ENCODE peak calls at places on chromosomes 5 and 9, in nine cellular contexts. F is renal cortical epithelial cell, N is NAMALWA, T is MM.1S, I is heart left ventricle, S is activated T-helper 1 cell treated with Interleukin-2 at 50 U/mL for 16 hours, X is A172, G is HT-29, K is cerebellum. E is an unnamed sample.

GRCh38 chr5:73911761-73912393 is 285.9 kb downstream of the ARHGEF28 start:
- DNase-seq in F (no peak), K (no peak), N (no peak), G (no peak), S (no peak), T (peak), I (no peak), X (no peak), E (no peak)

GRCh38 chr9:35923927-35924763 is 14.9 kb downstream of the SPAAR start:
- DNase-seq in F (peak), I (no peak), X (peak), G (no peak), N (no peak), S (no peak), T (peak), K (no peak), E (no peak)

GRCh38 chr9:4833781-4834560 is 41.2 kb downstream of the RCL1 start:
- DNase-seq in K (no peak), S (no peak), T (no peak), N (no peak), F (no peak), I (no peak), X (peak), G (no peak), E (no peak)

GRCh38 chr5:159208508-159209437 is 580 bp downstream of the RNF145 start:
- DNase-seq in F (no peak), X (no peak), T (no peak), I (peak), G (peak), S (no peak), N (peak), K (peak), E (peak)

GRCh38 chr5:156042726-156043125 is 284.2 kb upstream of the SGCD start:
- DNase-seq in X (no peak), K (no peak), I (no peak), F (no peak), T (no peak), S (no peak), G (no peak), N (no peak), E (no peak)

GRCh38 chr9:95815153-95815552 is 60.3 kb upstream of the ERCC6L2 start:
- DNase-seq in G (no peak), N (no peak), K (no peak), I (no peak), X (peak), T (no peak), S (no peak), F (peak), E (no peak)

GRCh38 chr5:80372780-80373179 is 35.1 kb upstream of the ZFYVE16 start:
- DNase-seq in F (no peak), N (no peak), I (no peak), T (no peak), G (no peak), K (no peak), X (no peak), S (no peak), E (no peak)

GRCh38 chr9:77806697-77807096 is 158.6 kb upstream of the GNA14 start:
- DNase-seq in T (no peak), N (no peak), F (no peak), K (no peak), I (no peak), X (no peak), S (no peak), G (no peak), E (no peak)

GRCh38 chr9:133461975-133462374 is 2.2 kb downstream of the CACFD1 start:
- DNase-seq in T (peak), F (no peak), I (no peak), X (no peak), S (no peak), K (peak), G (no peak), N (no peak), E (peak)

GRCh38 chr5:37478495-37478894 is 99.4 kb downstream of the WDR70 start:
- DNase-seq in S (no peak), I (no peak), G (no peak), F (no peak), T (no peak), N (no peak), K (no peak), X (no peak), E (no peak)

GRCh38 chr5:121108725-121109124 is 644.6 kb downstream of the PRR16 start:
- DNase-seq in F (no peak), N (no peak), X (peak), S (no peak), I (no peak), K (no peak), T (no peak), G (no peak), E (no peak)

GRCh38 chr5:143154495-143155375 is 248.8 kb downstream of the NR3C1 start:
- DNase-seq in I (no peak), G (no peak), S (no peak), T (no peak), X (peak), N (no peak), K (no peak), F (peak), E (no peak)

GRCh38 chr5:181217805-181218065 is 5.3 kb upstream of the TRIM41 start:
- DNase-seq in S (no peak), I (no peak), F (peak), X (no peak), N (peak), G (no peak), T (peak), K (peak), E (peak)

GRCh38 chr9:114301798-114302565 is 20.9 kb upstream of the ORM1 start:
- DNase-seq in K (no peak), T (no peak), X (no peak), F (no peak), N (no peak), I (no peak), S (no peak), G (no peak), E (no peak)

GRCh38 chr9:93819905-93820304 is 135.2 kb downstream of the BARX1 start:
- DNase-seq in F (no peak), K (no peak), X (no peak), I (no peak), S (no peak), T (no peak), N (no peak), G (no peak), E (no peak)

GRCh38 chr5:82384025-82384750 is 106.0 kb upstream of the RPS23 start:
- DNase-seq in F (no peak), N (no peak), S (no peak), T (no peak), G (no peak), I (no peak), K (no peak), X (no peak), E (no peak)

GRCh38 chr5:59275537-59276276 is 617.8 kb downstream of the PDE4D start:
- DNase-seq in T (no peak), F (peak), S (no peak), X (peak), I (peak), N (peak), G (peak), K (no peak), E (peak)

GRCh38 chr9:130234340-130235260 is 31.0 kb upstream of the HMCN2 start:
- DNase-seq in S (no peak), N (no peak), X (no peak), T (no peak), K (no peak), I (no peak), F (peak), G (no peak), E (peak)

GRCh38 chr9:34599546-34599945 is 10.0 kb upstream of the CNTFR start:
- DNase-seq in G (no peak), S (no peak), T (no peak), F (no peak), X (no peak), I (no peak), K (no peak), N (no peak), E (no peak)

GRCh38 chr5:101942321-101942882 is 353.7 kb downstream of the SLCO4C1 start:
- DNase-seq in T (peak), S (no peak), G (peak), X (peak), I (no peak), K (peak), F (peak), N (peak), E (peak)

GRCh38 chr9:70045452-70045851 is 1.8 kb downstream of the MAMDC2 start:
- DNase-seq in N (no peak), G (no peak), I (no peak), X (no peak), T (no peak), F (no peak), K (no peak), S (no peak), E (no peak)

GRCh38 chr9:97811534-97812246 is 41.3 kb upstream of the FOXE1 start:
- DNase-seq in S (no peak), I (no peak), F (peak), N (no peak), K (no peak), G (no peak), X (peak), T (no peak), E (no peak)

GRCh38 chr5:43889238-43889637 is 286.3 kb downstream of the NNT start:
- DNase-seq in S (no peak), G (no peak), T (no peak), K (no peak), F (no peak), N (no peak), X (no peak), I (no peak), E (no peak)

GRCh38 chr5:159385994-159386711 is 55.9 kb upstream of the IL12B start:
- DNase-seq in K (no peak), I (no peak), N (no peak), F (no peak), S (no peak), G (peak), X (no peak), T (peak), E (no peak)

GRCh38 chr9:134328341-134328840 is 2.1 kb downstream of the RXRA start:
- DNase-seq in T (no peak), N (no peak), I (no peak), F (no peak), G (peak), S (no peak), X (no peak), K (no peak), E (no peak)

GRCh38 chr5:172919525-172920446 is 39.4 kb upstream of the RPL26L1 start:
- DNase-seq in I (no peak), F (no peak), S (no peak), N (no peak), T (no peak), K (peak), X (peak), G (no peak), E (peak)

GRCh38 chr5:107294151-107294550 is 376.6 kb downstream of the EFNA5 start:
- DNase-seq in T (no peak), K (no peak), G (no peak), X (no peak), F (no peak), S (no peak), N (peak), I (no peak), E (no peak)

GRCh38 chr9:21506910-21507795 is 25.0 kb upstream of the IFNE start:
- DNase-seq in G (peak), S (no peak), N (no peak), K (no peak), I (no peak), X (no peak), T (no peak), F (peak), E (no peak)

GRCh38 chr5:6482735-6483134 is 34.1 kb downstream of the UBE2QL1 start:
- DNase-seq in X (no peak), S (no peak), G (no peak), F (no peak), N (no peak), K (no peak), I (no peak), T (no peak), E (no peak)

GRCh38 chr9:26033346-26033745 is 355.1 kb upstream of the TUSC1 start:
- DNase-seq in S (no peak), T (no peak), K (no peak), N (no peak), G (no peak), X (peak), I (no peak), F (no peak), E (no peak)

GRCh38 chr5:39376293-39376714 is 12.0 kb upstream of the C9 start:
- DNase-seq in N (peak), F (peak), S (no peak), G (peak), X (peak), I (no peak), T (peak), K (peak), E (peak)

GRCh38 chr9:105694848-105695581 is 674 bp downstream of the TMEM38B start:
- DNase-seq in X (peak), K (peak), F (peak), G (peak), I (peak), S (peak), N (peak), T (peak), E (peak)

GRCh38 chr5:65209341-65209740 is 272.4 kb downstream of the ADAMTS6 start:
- DNase-seq in N (no peak), T (no peak), S (no peak), X (peak), G (no peak), I (no peak), K (no peak), F (peak), E (no peak)

GRCh38 chr9:108760841-108761240 is 94.9 kb downstream of the ACTL7B start:
- DNase-seq in S (no peak), K (no peak), X (no peak), F (no peak), T (no peak), G (no peak), N (no peak), I (no peak), E (no peak)

GRCh38 chr9:134807726-134808125 is 72.9 kb upstream of the FCN2 start:
- DNase-seq in T (no peak), F (no peak), N (no peak), G (no peak), K (no peak), I (peak), X (no peak), S (no peak), E (no peak)

GRCh38 chr5:6584727-6585126 is 48.1 kb downstream of the NSUN2 start:
- DNase-seq in I (no peak), X (no peak), G (no peak), F (no peak), T (no peak), K (no peak), S (no peak), N (no peak), E (no peak)

E was measured in G401.